ENCODE peak calls at places on chromosomes 2 and 18, in four cellular contexts. U is ovary, D is stomach, A is tibial artery. P is an unnamed sample.

GRCh38 chr18:47448956-47449355 is 197.5 kb upstream of the SKOR2 start:
- DNase-seq in U (no peak), D (no peak), A (no peak), P (no peak)

GRCh38 chr2:37365669-37366068 is 21.2 kb downstream of the QPCT start:
- DNase-seq in A (no peak), D (no peak), U (no peak), P (no peak)

GRCh38 chr18:49647496-49648168 is 85.8 kb downstream of the LIPG start:
- DNase-seq in D (no peak), A (no peak), U (no peak), P (no peak)

GRCh38 chr18:36078751-36079529 is 11.6 kb upstream of the RPRD1A start:
- DNase-seq in D (no peak), A (no peak), U (no peak), P (no peak)

GRCh38 chr2:23602113-23602512 is 217.1 kb downstream of the KLHL29 start:
- DNase-seq in U (no peak), A (peak; percentile 93), D (no peak), P (no peak)

GRCh38 chr2:225993430-225993829 is 593.9 kb downstream of the NYAP2 start:
- DNase-seq in D (no peak), A (no peak), U (no peak), P (no peak)

GRCh38 chr2:169815849-169816248 is 8.9 kb downstream of the METTL5 start:
- DNase-seq in D (no peak), A (no peak), U (no peak), P (no peak)

GRCh38 chr2:38539086-38539485 is 63.6 kb downstream of the HNRNPLL start:
- DNase-seq in U (no peak), A (no peak), D (no peak), P (no peak)

GRCh38 chr2:152525277-152525838 is 190.4 kb downstream of the FMNL2 start:
- DNase-seq in A (peak; percentile 66), U (peak; percentile 37), D (no peak), P (peak; percentile 33)

GRCh38 chr2:129906861-129907235 is 72.6 kb upstream of the RAB6C start:
- DNase-seq in D (peak; percentile 19), U (no peak), A (no peak), P (no peak)

GRCh38 chr2:50729306-50730105 is 302.4 kb downstream of the NRXN1 start:
- DNase-seq in A (no peak), U (no peak), D (no peak), P (no peak)

GRCh38 chr2:11096591-11096990 is 58.7 kb upstream of the SLC66A3 start:
- DNase-seq in U (no peak), A (peak; percentile 20), D (no peak), P (no peak)

GRCh38 chr2:59080465-59081181 is 839.5 kb upstream of the FANCL start:
- DNase-seq in U (no peak), A (no peak), D (no peak), P (no peak)

GRCh38 chr2:20635698-20636584 is 15.0 kb downstream of the HS1BP3 start:
- DNase-seq in D (peak; percentile 91), A (peak; percentile 95), U (peak; percentile 91), P (peak; percentile 85)

GRCh38 chr18:10424576-10425314 is 29.7 kb upstream of the APCDD1 start:
- DNase-seq in A (no peak), U (peak; percentile 45), D (no peak), P (no peak)

GRCh38 chr2:136424112-136424511 is 306.2 kb upstream of the CXCR4 start:
- DNase-seq in D (no peak), A (no peak), U (no peak), P (no peak)

GRCh38 chr2:14565666-14566065 is 66.9 kb upstream of the LRATD1 start:
- DNase-seq in A (no peak), U (no peak), D (no peak), P (no peak)

GRCh38 chr18:48842259-48843061 is 108.3 kb downstream of the SMAD7 start:
- DNase-seq in U (no peak), A (peak; percentile 63), D (peak; percentile 44), P (no peak)

GRCh38 chr2:86790828-86791561 is at the start of gene CD8A:
- DNase-seq in D (no peak), A (no peak), U (no peak), P (no peak)

GRCh38 chr2:118112771-118113334 is 24.6 kb downstream of the INSIG2 start:
- DNase-seq in D (no peak), A (no peak), U (no peak), P (no peak)

GRCh38 chr2:58032751-58033055 is 13.9 kb upstream of the VRK2 start:
- DNase-seq in D (no peak), U (no peak), A (no peak), P (no peak)

GRCh38 chr2:216012133-216012829 is 1.1 kb downstream of the MREG start:
- DNase-seq in D (no peak), A (no peak), U (no peak), P (peak; percentile 67)

GRCh38 chr2:159497256-159497655 is 119.1 kb downstream of the BAZ2B start:
- DNase-seq in D (no peak), A (no peak), U (no peak), P (no peak)

GRCh38 chr2:159501743-159502142 is 114.6 kb downstream of the BAZ2B start:
- DNase-seq in D (no peak), U (no peak), A (no peak), P (no peak)

DNA sequence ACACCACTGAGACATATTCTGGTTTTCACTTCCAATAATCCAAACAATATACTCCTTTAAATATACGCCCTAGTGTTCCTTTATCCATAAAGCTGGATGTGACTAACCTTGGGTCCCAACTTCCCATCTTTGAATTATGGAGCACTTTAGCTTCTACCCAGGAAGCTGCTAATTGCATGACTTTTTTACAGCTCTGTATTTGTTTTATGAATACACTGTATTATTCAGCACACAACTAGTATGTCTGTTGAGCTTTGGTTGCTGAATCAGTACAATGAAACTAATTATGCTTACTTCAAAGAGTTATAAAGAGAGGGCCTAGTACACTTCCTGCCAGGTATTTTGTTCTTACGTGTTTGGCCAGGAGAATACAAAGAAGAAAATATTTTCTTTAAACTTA is 118.5 kb downstream of the BAZ2B start:
- DNase-seq in A (no peak), U (no peak), D (no peak), P (no peak)
- H3K27ac ChIP-seq in A (no peak overlapping the region), U (no peak overlapping the region), D (no peak overlapping the region), P (peak overlapping the region; percentile 21)

GRCh38 chr2:149329068-149329467 is 1.3 kb upstream of the LYPD6 start:
- DNase-seq in U (no peak), D (no peak), A (no peak), P (no peak)
- TF ChIP-seq CTCF in U (no peak), D (no peak), A (no peak), P (no peak)

GRCh38 chr2:42128731-42129486 is 40.2 kb upstream of the EML4 start:
- DNase-seq in U (no peak), A (no peak), D (no peak), P (no peak)
- H3K4me1 ChIP-seq in U (peaks cover 4% of the 10 kb centered on the region), A (peaks cover 35% of the 10 kb centered on the region), D (peaks cover 82% of the 10 kb centered on the region), P (peaks cover 16% of the 10 kb centered on the region)

DNA sequence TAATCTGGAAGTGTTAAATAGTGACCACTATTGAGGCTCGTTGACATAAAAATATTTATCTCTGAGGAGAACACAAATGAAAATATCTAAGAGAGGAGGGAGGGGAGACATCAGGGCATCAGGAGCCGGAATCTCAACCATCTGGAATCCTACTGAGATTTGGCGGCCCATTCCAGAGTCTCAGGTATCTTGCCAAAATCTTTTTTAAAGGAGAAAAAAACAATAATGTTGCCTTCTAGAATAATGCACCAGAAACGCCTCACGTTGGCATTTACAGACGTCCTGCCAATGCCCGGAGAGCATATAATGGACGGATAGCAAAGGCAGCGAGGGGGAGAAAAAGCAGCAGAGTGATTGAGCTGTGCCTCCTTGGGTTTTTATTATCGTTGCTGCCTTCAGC is 30.8 kb upstream of the EGR4 start:
- DNase-seq in D (no peak), A (no peak), U (no peak), P (no peak)
- H3K27ac ChIP-seq in D (no peak overlapping the region), A (no peak overlapping the region), U (no peak overlapping the region), P (no peak overlapping the region)

GRCh38 chr2:68238955-68239822 is 13.1 kb downstream of the PPP3R1 start:
- DNase-seq in D (no peak), U (no peak), A (no peak), P (no peak)
- TF ChIP-seq CTCF in D (no peak), U (no peak), A (no peak), P (no peak)

DNA sequence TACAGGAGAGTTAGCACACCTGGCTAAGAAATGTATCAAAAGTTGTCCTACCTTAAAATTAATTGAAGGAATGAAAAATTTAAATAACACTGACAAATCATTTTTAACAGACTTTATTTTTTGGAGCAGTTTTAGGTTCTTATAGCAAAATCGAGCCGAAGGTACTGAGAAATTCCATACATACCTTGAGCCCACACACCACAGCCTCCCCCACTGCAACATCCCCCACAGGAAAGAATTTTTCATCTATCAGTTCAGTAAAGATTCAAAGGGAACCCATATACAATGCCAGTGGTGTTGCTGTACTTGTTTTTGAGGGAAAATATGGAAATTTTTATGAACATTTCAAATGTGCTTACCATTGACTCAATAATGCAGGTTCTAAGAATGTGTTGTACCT is 169.8 kb upstream of the HS6ST1 start:
- DNase-seq in A (no peak), U (no peak), D (no peak), P (no peak)
- H3K4me1 ChIP-seq in A (no peaks in the 10 kb centered on the region), U (no peaks in the 10 kb centered on the region), D (no peaks in the 10 kb centered on the region), P (no peaks in the 10 kb centered on the region)